ENCODE peak calls at places on chromosomes 7 and 10, in four cellular contexts. Q is left ventricle myocardium inferior, X is upper lobe of left lung, O is heart right ventricle. U is an unnamed sample.

GRCh38 chr10:71326464-71326881 is 7.4 kb downstream of the SLC29A3 start:
- DNase-seq in Q (no peak), X (no peak), O (no peak), U (no peak)

GRCh38 chr7:100472121-100472851 is 6.7 kb downstream of the TSC22D4 start:
- DNase-seq in X (peak; percentile 56), O (no peak), Q (no peak), U (no peak)

GRCh38 chr7:50146692-50147091 is 53.6 kb upstream of the ZPBP start:
- DNase-seq in Q (no peak), O (no peak), X (no peak), U (no peak)

GRCh38 chr7:114086906-114087651 is 168.3 kb upstream of the PPP1R3A start:
- DNase-seq in X (peak; percentile 47), O (no peak), Q (no peak), U (no peak)

GRCh38 chr7:11625669-11626068 is 206.3 kb downstream of the THSD7A start:
- DNase-seq in Q (no peak), X (no peak), O (peak; percentile 48), U (no peak)

GRCh38 chr7:79452495-79453265 is 787 bp downstream of the MAGI2 start:
- DNase-seq in Q (peak; percentile 16), O (peak; percentile 16), X (peak; percentile 20), U (no peak)

GRCh38 chr10:51137741-51138529 is 63.6 kb downstream of the PRKG1 start:
- DNase-seq in O (no peak), Q (no peak), X (no peak), U (no peak)

GRCh38 chr10:2985729-2986232 is 81.6 kb upstream of the PFKP start:
- DNase-seq in O (no peak), X (peak; percentile 78), Q (no peak), U (no peak)

GRCh38 chr10:3249292-3249889 is 76.8 kb upstream of the PITRM1 start:
- DNase-seq in Q (no peak), O (no peak), X (no peak), U (no peak)

GRCh38 chr7:2301510-2301860 is 12.8 kb downstream of the SNX8 start:
- DNase-seq in Q (no peak), O (no peak), X (no peak), U (no peak)

GRCh38 chr10:25405871-25406270 is 231.1 kb downstream of the GPR158 start:
- DNase-seq in O (no peak), Q (no peak), X (no peak), U (no peak)

GRCh38 chr10:89332092-89332633 is 4.4 kb downstream of the IFIT3 start:
- DNase-seq in X (no peak), O (peak; percentile 53), Q (no peak), U (no peak)

GRCh38 chr7:132298782-132299181 is 277.5 kb downstream of the PLXNA4 start:
- DNase-seq in O (no peak), Q (no peak), X (no peak), U (no peak)

GRCh38 chr10:30373596-30374327 is 24.7 kb upstream of the MTPAP start:
- DNase-seq in Q (no peak), X (no peak), O (no peak), U (no peak)

GRCh38 chr7:79403879-79404278 is 49.6 kb downstream of the MAGI2 start:
- DNase-seq in O (no peak), X (no peak), Q (no peak), U (no peak)

GRCh38 chr7:1537631-1538412 is 7.3 kb downstream of the MAFK start:
- DNase-seq in Q (peak; percentile 93), X (peak; percentile 61), O (peak; percentile 97), U (no peak)

GRCh38 chr7:140238778-140239652 is 62.2 kb upstream of the KDM7A start:
- DNase-seq in Q (no peak), X (no peak), O (no peak), U (no peak)

GRCh38 chr7:108170251-108170650 is 40.1 kb upstream of the LAMB4 start:
- DNase-seq in O (no peak), Q (no peak), X (no peak), U (no peak)

GRCh38 chr10:96714856-96715255 is 5.5 kb downstream of the PIK3AP1 start:
- DNase-seq in X (no peak), O (no peak), Q (no peak), U (no peak)
- H3K4me1 ChIP-seq in X (no peaks in the 10 kb centered on the region), O (peaks cover 64% of the 10 kb centered on the region), Q (peaks cover under 1% of the 10 kb centered on the region), U (no peaks in the 10 kb centered on the region)

DNA sequence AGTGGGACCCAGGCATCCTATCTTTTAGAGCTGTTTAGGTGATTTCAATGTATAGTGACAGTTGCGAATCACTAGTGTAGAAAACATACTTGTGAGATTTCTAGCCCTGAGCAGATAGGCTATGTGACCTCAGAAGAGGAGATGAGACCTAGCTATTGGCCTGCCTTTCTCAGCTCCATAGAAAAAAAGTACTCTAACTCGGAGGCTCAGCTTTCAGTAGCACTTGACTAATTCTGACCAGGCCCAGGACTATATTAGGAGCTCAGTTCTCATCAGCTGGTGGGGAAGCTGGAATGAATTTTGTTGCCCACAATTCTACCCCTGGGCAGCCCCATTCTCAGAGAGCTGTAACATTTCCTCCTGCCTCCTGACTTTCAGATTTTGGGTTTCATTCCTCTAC is 179.9 kb upstream of the NAMPT start:
- DNase-seq in O (no peak), X (no peak), Q (no peak), U (no peak)
- TF ChIP-seq CTCF in O (no peak), X (no peak), Q (no peak), U (no peak)

GRCh38 chr10:79293841-79294705 is 53.2 kb upstream of the PPIF start:
- DNase-seq in Q (no peak), O (no peak), X (peak; percentile 95), U (no peak)
- H3K27ac ChIP-seq in Q (peak overlapping the region; percentile 66), O (peak overlapping the region; percentile 87), X (peak overlapping the region; percentile 74), U (no peak overlapping the region)

GRCh38 chr7:74039337-74039736 is 11.4 kb downstream of the ELN start:
- DNase-seq in O (no peak), Q (no peak), X (no peak), U (no peak)
- H3K4me1 ChIP-seq in O (peaks cover 5% of the 10 kb centered on the region), Q (peaks cover 59% of the 10 kb centered on the region), X (peaks cover 5% of the 10 kb centered on the region), U (no peaks in the 10 kb centered on the region)

GRCh38 chr10:61903184-61903990 is 1.9 kb downstream of the ARID5B start:
- DNase-seq in Q (peak; percentile 48), O (peak; percentile 46), X (peak; percentile 62), U (peak; percentile 76)

GRCh38 chr10:61901829-61902447 is 439 bp downstream of the ARID5B start:
- DNase-seq in Q (no peak), X (no peak), O (no peak), U (peak; percentile 18)

GRCh38 chr10:61903991-61904350 is 2.5 kb downstream of the ARID5B start:
- DNase-seq in X (no peak), Q (no peak), O (no peak), U (no peak)

GRCh38 chr10:61900829-61901783 is at the start of gene ARID5B:
- DNase-seq in Q (no peak), O (peak; percentile 54), X (peak; percentile 62), U (no peak)

GRCh38 chr10:61902448-61903183 is 1.1 kb downstream of the ARID5B start:
- DNase-seq in Q (peak; percentile 18), X (peak; percentile 53), O (peak; percentile 56), U (peak; percentile 43)
- TF ChIP-seq CTCF in Q (no peak), X (no peak), O (no peak), U (no peak)

DNA sequence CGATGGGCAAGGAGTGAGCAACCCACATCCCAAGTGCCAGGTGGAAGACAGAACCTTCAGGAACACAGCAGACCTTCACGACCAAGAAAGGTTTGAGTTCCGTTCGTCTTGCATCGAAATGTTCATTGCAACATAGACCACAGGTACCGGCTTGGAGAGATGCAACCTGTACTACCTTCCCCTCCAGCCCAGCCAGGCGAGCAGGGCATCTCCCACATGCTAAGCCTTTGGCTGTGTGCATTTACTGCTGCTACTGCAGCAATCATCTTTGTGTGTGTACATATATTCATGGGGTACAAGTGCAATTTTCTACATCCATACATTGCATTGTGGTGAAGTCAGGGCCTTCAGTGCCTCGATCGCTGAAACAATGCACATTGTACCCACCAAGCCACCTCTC is 58.8 kb downstream of the CTBP2 start:
- DNase-seq in Q (no peak), O (no peak), X (no peak), U (no peak)
- H3K27ac ChIP-seq in Q (no peak overlapping the region), O (no peak overlapping the region), X (no peak overlapping the region), U (no peak overlapping the region)

U was measured in CD8-positive, alpha-beta T cell.